ENCODE peak calls at places on chromosomes 2 and 18, in seven cellular contexts. V is breast epithelium, H is fibroblast of the aortic adventitia, P is cardiac fibroblast, R is AG09309, S is SK-N-SH, O is tibial artery. M is an unnamed sample.

GRCh38 chr2:133424876-133425275 is 143.4 kb downstream of the NCKAP5 start:
- DNase-seq in V (no peak), H (peak), P (no peak), R (no peak), S (no peak), O (no peak), M (no peak)

GRCh38 chr18:36493349-36494281 is 196.1 kb downstream of the FHOD3 start:
- DNase-seq in V (no peak), H (peak), P (peak), R (no peak), S (no peak), O (no peak), M (peak)

GRCh38 chr2:239181601-239182471 is 219.0 kb downstream of the HDAC4 start:
- DNase-seq in V (peak), H (no peak), P (no peak), R (no peak), S (no peak), O (no peak), M (no peak)

GRCh38 chr2:2254206-2254605 is 76.9 kb downstream of the MYT1L start:
- DNase-seq in V (no peak), H (no peak), P (no peak), R (no peak), S (no peak), O (no peak), M (no peak)

GRCh38 chr2:96580771-96581170 is 44.2 kb downstream of the ARID5A start:
- DNase-seq in V (no peak), H (no peak), P (no peak), R (no peak), S (peak), O (no peak), M (peak)

GRCh38 chr2:152718909-152719645 is 657 bp downstream of the ARL6IP6 start:
- DNase-seq in V (no peak), H (peak), P (peak), R (no peak), S (peak), O (no peak), M (peak)

GRCh38 chr2:85042330-85042729 is 71.4 kb downstream of the KCMF1 start:
- DNase-seq in V (no peak), H (no peak), P (peak), R (no peak), S (no peak), O (no peak), M (peak)

GRCh38 chr2:202009019-202009481 is 24.6 kb upstream of the FZD7 start:
- DNase-seq in V (no peak), H (no peak), P (peak), R (no peak), S (peak), O (no peak), M (peak)

GRCh38 chr2:173544621-173545363 is 190.1 kb downstream of the CDCA7 start:
- DNase-seq in V (no peak), H (no peak), P (no peak), R (no peak), S (no peak), O (no peak), M (no peak)

GRCh38 chr2:28347596-28347995 is 45.1 kb upstream of the FOSL2 start:
- DNase-seq in V (no peak), H (no peak), P (no peak), R (no peak), S (no peak), O (peak), M (no peak)

GRCh38 chr18:73688161-73688560 is 459.5 kb downstream of the FBXO15 start:
- DNase-seq in V (no peak), H (no peak), P (no peak), R (no peak), S (no peak), O (no peak), M (no peak)

GRCh38 chr18:33034941-33035340 is 262.1 kb upstream of the KLHL14 start:
- DNase-seq in V (no peak), H (no peak), P (no peak), R (no peak), S (no peak), O (no peak), M (peak)

GRCh38 chr18:24234330-24234729 is 95.5 kb downstream of the CABYR start:
- DNase-seq in V (no peak), H (peak), P (peak), R (no peak), S (no peak), O (no peak), M (peak)

GRCh38 chr2:152068226-152068625 is 30.6 kb downstream of the CACNB4 start:
- DNase-seq in V (no peak), H (no peak), P (no peak), R (no peak), S (no peak), O (no peak), M (no peak)

GRCh38 chr2:31335921-31336570 is 78.5 kb downstream of the XDH start:
- DNase-seq in V (no peak), H (peak), P (peak), R (peak), S (peak), O (no peak), M (peak)

GRCh38 chr2:44932079-44932478 is 9.4 kb upstream of the SIX3 start:
- DNase-seq in V (no peak), H (no peak), P (no peak), R (no peak), S (no peak), O (peak), M (no peak)

GRCh38 chr2:161237397-161238263 is 70.6 kb upstream of the PSMD14 start:
- DNase-seq in V (no peak), H (peak), P (peak), R (no peak), S (peak), O (peak), M (peak)

GRCh38 chr2:127321306-127321705 is 27.4 kb upstream of the ERCC3 start:
- DNase-seq in V (no peak), H (no peak), P (peak), R (no peak), S (no peak), O (no peak), M (peak)

GRCh38 chr18:9429662-9429993 is 45.7 kb upstream of the RALBP1 start:
- DNase-seq in V (no peak), H (peak), P (peak), R (peak), S (no peak), O (no peak), M (no peak)

GRCh38 chr2:98444436-98445166 is at the start of gene INPP4A:
- DNase-seq in V (peak), H (peak), P (peak), R (no peak), S (peak), O (peak), M (peak)

GRCh38 chr18:21598726-21599584 is 1.5 kb downstream of the ESCO1 start:
- DNase-seq in V (no peak), H (no peak), P (peak), R (no peak), S (no peak), O (no peak), M (no peak)

GRCh38 chr2:24206242-24206641 is 31.4 kb downstream of the FAM228A start:
- DNase-seq in V (no peak), H (no peak), P (no peak), R (no peak), S (no peak), O (no peak), M (peak)

GRCh38 chr2:151930042-151930441 is 101.8 kb upstream of the ARL5A start:
- DNase-seq in V (no peak), H (no peak), P (no peak), R (no peak), S (no peak), O (no peak), M (no peak)

GRCh38 chr18:9137168-9138066 is 836 bp downstream of the ANKRD12 start:
- DNase-seq in V (peak), H (peak), P (peak), R (peak), S (peak), O (peak), M (peak)

GRCh38 chr2:156589381-156590079 is 153.4 kb downstream of the GPD2 start:
- DNase-seq in V (no peak), H (peak), P (peak), R (peak), S (peak), O (no peak), M (peak)

GRCh38 chr2:125259441-125259840 is 1234.4 kb downstream of the CNTNAP5 start:
- DNase-seq in V (no peak), H (no peak), P (no peak), R (no peak), S (no peak), O (no peak), M (no peak)

GRCh38 chr2:186125625-186126024 is 360.4 kb upstream of the ZC3H15 start:
- DNase-seq in V (no peak), H (no peak), P (no peak), R (no peak), S (no peak), O (no peak), M (no peak)

GRCh38 chr2:187008111-187008510 is 159.1 kb upstream of the ZSWIM2 start:
- DNase-seq in V (no peak), H (peak), P (peak), R (no peak), S (no peak), O (no peak), M (peak)

GRCh38 chr2:120470717-120471060 is 124.8 kb downstream of the INHBB start:
- DNase-seq in V (no peak), H (no peak), P (no peak), R (no peak), S (no peak), O (peak), M (no peak)

GRCh38 chr2:160790738-160791137 is 297.1 kb upstream of the RBMS1 start:
- DNase-seq in V (no peak), H (no peak), P (no peak), R (no peak), S (no peak), O (no peak), M (no peak)

GRCh38 chr2:10187661-10188060 is 65.1 kb downstream of the RRM2 start:
- DNase-seq in V (no peak), H (no peak), P (no peak), R (no peak), S (no peak), O (no peak), M (no peak)

GRCh38 chr2:11498543-11499034 is 32.6 kb upstream of the E2F6 start:
- DNase-seq in V (peak), H (no peak), P (no peak), R (no peak), S (peak), O (peak), M (no peak)

DNA sequence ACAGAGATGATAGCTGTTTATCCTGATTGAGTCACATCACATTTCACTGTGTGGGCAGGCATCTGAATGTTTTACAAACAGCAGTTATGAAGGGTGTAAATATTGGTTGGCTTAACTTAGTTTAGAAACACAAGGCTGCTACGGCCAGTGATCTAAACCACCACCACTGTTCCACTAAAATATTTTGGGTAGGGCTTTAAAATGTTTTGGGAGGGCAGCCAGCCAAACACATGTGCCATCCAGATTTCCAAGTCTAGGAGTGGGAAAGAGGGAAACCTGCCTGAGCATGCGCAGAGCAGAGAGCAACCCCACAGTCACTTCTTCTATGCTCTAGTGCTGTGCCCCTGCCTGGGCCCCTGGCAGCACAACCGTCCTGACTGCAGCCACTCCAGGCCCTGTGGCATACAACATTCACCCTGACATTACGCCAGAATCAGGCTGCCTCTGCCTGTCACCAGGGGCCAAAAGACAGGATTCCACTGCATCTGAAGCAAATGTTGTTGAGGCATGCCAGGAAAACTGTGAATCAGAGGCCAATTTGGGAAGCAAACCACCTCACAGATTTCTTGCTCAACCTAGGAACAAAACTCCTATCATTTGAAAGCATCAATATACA is 74.8 kb upstream of the COL5A2 start:
- DNase-seq in V (peak), H (peak), P (peak), R (peak), S (peak), O (peak), M (peak)
- H3K4me3 ChIP-seq in V (peak), H (no peak), P (no peak), R (no peak), S (no peak), O (no peak), M (no peak)

GRCh38 chr2:143251680-143252079 is 122.5 kb downstream of the ARHGAP15 start:
- DNase-seq in V (no peak), H (no peak), P (no peak), R (no peak), S (no peak), O (no peak), M (no peak)
- H3K4me3 ChIP-seq in V (no peak), H (no peak), P (no peak), R (no peak), S (no peak), O (no peak), M (no peak)

GRCh38 chr2:181312515-181312927 is 144.7 kb upstream of the ITGA4 start:
- DNase-seq in V (no peak), H (no peak), P (no peak), R (no peak), S (no peak), O (no peak), M (no peak)
- H3K4me3 ChIP-seq in V (no peak), H (no peak), P (no peak), R (no peak), S (no peak), O (no peak), M (no peak)

GRCh38 chr2:216371756-216372702 is at the start of gene MARCHF4:
- DNase-seq in V (peak), H (peak), P (peak), R (no peak), S (peak), O (peak), M (peak)
- H3K4me3 ChIP-seq in V (peak), H (peak), P (peak), R (peak), S (peak), O (peak), M (peak)